ENCODE peak calls at places on chromosome 17, in five cellular contexts. N is mesendoderm, Z is PC-9, D is Peyer's patch, G is A673. P is an unnamed sample. For H3K36me3 and H3K4me1, the result is how much of the 10 kb centered on the place peaks cover.

GRCh38 chr17:66538776-66539175 is 236.4 kb downstream of the PRKCA start:
- DNase-seq in N (no peak), Z (no peak), D (no peak), G (no peak), P (no peak)

GRCh38 chr17:70739046-70739445 is 569.7 kb downstream of the KCNJ2 start:
- DNase-seq in N (no peak), Z (no peak), D (no peak), G (no peak), P (no peak)

GRCh38 chr17:12666718-12667117 is 1.0 kb downstream of the MYOCD start:
- DNase-seq in N (no peak), Z (no peak), D (no peak), G (no peak), P (no peak)

GRCh38 chr17:76737082-76737675 is at the start of gene SRSF2:
- DNase-seq in N (peak), Z (peak), D (peak), G (peak), P (peak)

GRCh38 chr17:17044846-17045561 is 2.7 kb downstream of the MPRIP start:
- DNase-seq in N (peak), Z (no peak), D (peak), G (peak), P (peak)

GRCh38 chr17:18993876-18994275 is 10.7 kb downstream of the FAM83G start:
- DNase-seq in N (no peak), Z (no peak), D (no peak), G (no peak), P (no peak)

GRCh38 chr17:77032929-77033328 is 107.8 kb upstream of the SEC14L1 start:
- DNase-seq in N (no peak), Z (no peak), D (no peak), G (no peak), P (no peak)

GRCh38 chr17:76872221-76872873 is 4.1 kb downstream of the MGAT5B start:
- DNase-seq in N (no peak), Z (peak), D (no peak), G (peak), P (no peak)

GRCh38 chr17:11292491-11292890 is 51.5 kb downstream of the SHISA6 start:
- DNase-seq in N (no peak), Z (no peak), D (no peak), G (no peak), P (no peak)

GRCh38 chr17:19365499-19365817 is 2.9 kb upstream of the B9D1 start:
- DNase-seq in N (no peak), Z (no peak), D (peak), G (no peak), P (no peak)

GRCh38 chr17:5361426-5361825 is 58.0 kb downstream of the NUP88 start:
- DNase-seq in N (no peak), Z (no peak), D (no peak), G (no peak), P (no peak)

GRCh38 chr17:5364156-5364555 is 55.3 kb downstream of the NUP88 start:
- DNase-seq in N (no peak), Z (no peak), D (no peak), G (no peak), P (no peak)

GRCh38 chr17:5365831-5366230 is 53.6 kb downstream of the NUP88 start:
- DNase-seq in N (no peak), Z (no peak), D (no peak), G (no peak), P (no peak)

GRCh38 chr17:5364696-5365095 is 54.8 kb downstream of the NUP88 start:
- DNase-seq in N (no peak), Z (no peak), D (no peak), G (no peak), P (no peak)

DNA sequence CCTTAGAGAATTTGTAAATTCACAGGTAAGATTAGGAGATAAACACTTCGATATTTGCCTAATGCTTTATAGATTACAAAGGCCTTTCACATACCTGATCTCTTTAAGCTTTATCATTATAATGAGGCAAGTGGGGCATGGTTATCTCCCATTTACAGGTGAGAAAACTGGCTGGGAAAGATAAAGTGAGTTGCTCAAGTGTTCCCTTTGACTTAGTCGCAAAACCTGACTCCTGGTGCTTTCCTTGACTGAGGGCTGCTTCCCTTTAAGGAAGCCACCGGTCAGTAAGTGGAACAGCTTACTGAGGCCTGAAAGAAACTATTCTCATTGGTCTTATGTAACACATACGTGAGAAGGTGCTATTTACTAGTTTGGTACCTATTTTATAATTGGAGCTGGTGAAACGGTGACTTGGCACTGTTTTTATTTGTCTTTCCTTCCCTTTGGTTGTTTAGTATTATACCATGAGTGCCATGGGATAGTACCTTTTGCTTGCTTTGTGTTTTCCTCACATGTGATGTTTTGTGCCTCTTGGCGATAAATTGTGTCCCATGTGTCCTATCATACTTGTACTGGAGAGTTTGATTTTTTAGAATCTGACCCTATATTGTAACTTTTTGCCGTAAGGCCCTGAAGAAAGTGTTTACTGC is 57.2 kb downstream of the NUP88 start:
- DNase-seq in N (peak), Z (no peak), D (no peak), G (no peak), P (no peak)
- H3K36me3 ChIP-seq in N (under half), Z (under half), D (under half), G (under half), P (under half)

GRCh38 chr17:78111727-78112507 is 16.6 kb downstream of the TMC6 start:
- DNase-seq in N (no peak), Z (no peak), D (no peak), G (no peak), P (no peak)
- H3K4me1 ChIP-seq in N (under half), Z (under half), D (under half), G (under half), P (under half)

GRCh38 chr17:50141026-50141749 is 9.3 kb downstream of the PPP1R9B start:
- DNase-seq in N (no peak), Z (no peak), D (no peak), G (no peak), P (no peak)
- H3K36me3 ChIP-seq in N (under half), Z (under half), D (under half), G (half or more), P (under half)

DNA sequence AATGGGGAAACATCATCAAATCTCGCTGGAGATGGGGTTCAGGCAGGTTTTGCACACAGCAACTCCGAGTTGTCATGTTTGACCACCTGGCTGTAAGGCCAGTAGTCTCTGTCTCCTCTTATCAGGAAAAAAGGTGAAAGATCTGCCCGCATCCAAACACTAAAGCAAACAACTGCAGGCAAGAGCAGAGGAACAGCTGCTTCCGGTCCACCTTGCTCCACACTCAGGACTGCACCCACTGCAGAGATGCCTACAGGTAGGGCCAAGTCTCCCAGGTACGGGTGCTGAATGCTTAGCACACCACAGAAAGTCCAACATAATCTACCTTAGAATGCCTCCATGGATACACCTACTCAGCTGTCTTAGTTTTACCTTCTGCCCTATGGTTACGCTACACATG is 7.3 kb downstream of the TEX2 start:
- DNase-seq in N (no peak), Z (no peak), D (no peak), G (no peak), P (no peak)
- H3K4me1 ChIP-seq in N (under half), Z (under half), D (under half), G (under half), P (under half)

GRCh38 chr17:41885733-41886132 is 20.5 kb upstream of the KLHL11 start:
- DNase-seq in N (peak), Z (no peak), D (no peak), G (peak), P (no peak)

GRCh38 chr17:41888332-41888965 is 23.2 kb upstream of the KLHL11 start:
- DNase-seq in N (no peak), Z (no peak), D (no peak), G (no peak), P (no peak)

GRCh38 chr17:41880130-41880529 is 14.9 kb upstream of the KLHL11 start:
- DNase-seq in N (no peak), Z (no peak), D (no peak), G (no peak), P (no peak)

GRCh38 chr17:41882756-41883155 is 17.5 kb upstream of the KLHL11 start:
- DNase-seq in N (no peak), Z (no peak), D (no peak), G (no peak), P (no peak)
- H3K36me3 ChIP-seq in N (under half), Z (under half), D (under half), G (half or more), P (under half)

GRCh38 chr17:61285483-61286320 is 113.9 kb upstream of the TBX2 start:
- DNase-seq in N (peak), Z (no peak), D (no peak), G (no peak), P (no peak)
- H3K4me1 ChIP-seq in N (under half), Z (under half), D (under half), G (under half), P (under half)

GRCh38 chr17:28610372-28610771 is 3.6 kb downstream of the RSKR start:
- DNase-seq in N (no peak), Z (no peak), D (peak), G (no peak), P (peak)

GRCh38 chr17:28612936-28613872 is 781 bp downstream of the RSKR start:
- DNase-seq in N (peak), Z (peak), D (no peak), G (peak), P (peak)

GRCh38 chr17:28615260-28615940 is 1.4 kb upstream of the RSKR start:
- DNase-seq in N (no peak), Z (no peak), D (no peak), G (no peak), P (no peak)

GRCh38 chr17:28613916-28614315 is at the start of gene RSKR:
- DNase-seq in N (peak), Z (no peak), D (no peak), G (no peak), P (no peak)

DNA sequence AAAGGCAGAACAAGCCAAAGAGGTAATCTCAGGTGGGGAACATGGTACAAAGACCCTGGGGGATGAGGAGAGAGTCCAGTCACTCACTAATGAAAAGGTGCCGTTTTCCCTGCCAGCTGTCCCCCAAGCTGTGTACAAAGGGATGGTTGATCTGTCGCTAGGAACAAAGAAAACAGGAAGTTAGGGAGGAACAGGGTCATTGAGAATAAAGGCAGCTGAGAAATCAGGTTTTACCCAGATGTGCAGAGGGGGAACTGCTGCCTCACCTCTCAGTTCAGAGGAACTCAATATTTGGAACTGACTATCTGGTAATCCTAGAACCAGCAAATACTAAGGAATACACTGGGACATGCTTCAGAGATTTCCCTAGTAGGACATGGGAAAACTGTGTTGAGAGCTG is 1.5 kb downstream of the RSKR start:
- DNase-seq in N (no peak), Z (no peak), D (no peak), G (no peak), P (no peak)
- H3K36me3 ChIP-seq in N (under half), Z (under half), D (under half), G (under half), P (under half)

GRCh38 chr17:38746004-38746892 is 1.9 kb downstream of the PCGF2 start:
- DNase-seq in N (peak), Z (no peak), D (peak), G (no peak), P (no peak)
- H3K4me1 ChIP-seq in N (under half), Z (under half), D (under half), G (under half), P (under half)

DNA sequence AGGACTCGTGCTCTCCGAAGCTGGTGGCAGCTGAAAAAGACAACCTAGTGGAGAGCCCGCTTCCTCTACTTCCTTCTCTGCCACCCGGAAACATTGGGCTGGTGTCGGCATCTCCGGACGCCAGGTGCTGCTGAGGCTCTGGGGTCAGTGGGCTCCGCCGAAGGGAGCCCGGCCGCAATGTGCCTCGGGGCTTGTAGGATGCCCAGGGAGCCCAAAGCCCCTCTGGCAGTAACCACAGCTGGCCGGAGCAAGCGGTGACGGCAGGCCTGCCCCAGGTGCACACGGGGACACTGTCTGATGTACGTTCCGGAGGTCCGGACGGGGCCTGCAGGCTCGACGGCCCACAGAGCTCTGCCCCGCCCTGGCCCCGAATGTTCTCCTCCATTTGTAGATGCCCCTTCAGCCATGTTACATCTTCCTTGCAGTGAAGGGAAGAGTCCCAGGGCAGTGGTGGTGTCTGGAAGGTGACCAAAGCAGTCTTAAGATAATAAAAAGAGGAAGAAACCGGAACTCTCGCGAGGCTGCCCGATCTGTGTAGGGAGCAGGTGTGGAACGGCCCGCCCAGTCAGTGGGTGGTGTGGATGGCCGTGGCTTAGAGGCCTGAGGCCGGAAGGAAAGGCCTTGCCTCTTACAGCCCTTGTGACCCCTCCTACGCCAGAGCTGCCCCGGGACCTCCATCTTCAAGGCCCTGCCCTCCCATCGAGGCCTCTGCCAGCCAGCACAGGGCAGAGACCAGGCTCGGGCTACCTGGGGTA is 22.6 kb downstream of the NDUFAF8 start:
- DNase-seq in N (no peak), Z (no peak), D (no peak), G (no peak), P (no peak)
- H3K36me3 ChIP-seq in N (under half), Z (under half), D (under half), G (under half), P (under half)

GRCh38 chr17:68456529-68457167 is 648 bp downstream of the WIPI1 start:
- DNase-seq in N (peak), Z (peak), D (peak), G (no peak), P (peak)

GRCh38 chr17:68459030-68459376 is 1.7 kb upstream of the WIPI1 start:
- DNase-seq in N (no peak), Z (no peak), D (no peak), G (no peak), P (no peak)

GRCh38 chr17:68457168-68457538 is at the start of gene WIPI1:
- DNase-seq in N (no peak), Z (no peak), D (no peak), G (peak), P (no peak)

GRCh38 chr17:68458260-68459029 is 1.1 kb upstream of the WIPI1 start:
- DNase-seq in N (no peak), Z (no peak), D (no peak), G (no peak), P (no peak)

GRCh38 chr17:68457539-68458259 is 403 bp upstream of the WIPI1 start:
- DNase-seq in N (peak), Z (peak), D (peak), G (peak), P (peak)
- H3K4me1 ChIP-seq in N (under half), Z (under half), D (under half), G (under half), P (under half)